ENCODE peak calls at places on chromosome 13, in six cellular contexts. W is GM12878, S is AG04450, K is NCI-H1930, C is activated B cell treated with CpG ODN at 0.5 μM for 24 hours, G is posterior cingulate gyrus. N is an unnamed sample.

GRCh38 chr13:114128624-114129522 is 3.5 kb downstream of the RASA3 start:
- DNase-seq in S (peak), K (no peak), G (peak), W (peak), C (peak), N (no peak)

GRCh38 chr13:66835040-66835628 is 395.0 kb downstream of the PCDH9 start:
- DNase-seq in S (peak), G (peak), W (no peak), K (peak), C (no peak), N (peak)

GRCh38 chr13:104586010-104586746 is 1520.0 kb upstream of the SLC10A2 start:
- DNase-seq in K (no peak), G (no peak), S (peak), W (no peak), C (no peak), N (no peak)

GRCh38 chr13:63625869-63626268 is 2210.2 kb upstream of the PCDH20 start:
- DNase-seq in W (no peak), S (no peak), K (no peak), C (no peak), G (no peak), N (no peak)

GRCh38 chr13:113297370-113297871 is 382 bp downstream of the LAMP1 start:
- DNase-seq in K (no peak), G (peak), W (no peak), S (no peak), C (peak), N (no peak)

GRCh38 chr13:20160346-20161274 is at the start of gene GJA3:
- DNase-seq in S (no peak), G (no peak), K (peak), W (no peak), C (peak), N (no peak)

GRCh38 chr13:112840472-112841302 is 128.3 kb upstream of the MCF2L start:
- DNase-seq in W (no peak), C (no peak), G (no peak), S (no peak), K (no peak), N (no peak)

GRCh38 chr13:25281937-25282332 is 5.4 kb downstream of the MTMR6 start:
- DNase-seq in K (no peak), W (no peak), S (no peak), C (no peak), G (no peak), N (no peak)

GRCh38 chr13:30346159-30346788 is 38.9 kb upstream of the KATNAL1 start:
- DNase-seq in S (no peak), C (no peak), K (no peak), W (peak), G (no peak), N (no peak)

GRCh38 chr13:33100876-33101275 is 84.7 kb downstream of the KL start:
- DNase-seq in K (no peak), G (no peak), S (no peak), W (no peak), C (no peak), N (no peak)

GRCh38 chr13:28339419-28339818 is 155.5 kb downstream of the FLT1 start:
- DNase-seq in G (no peak), S (peak), C (no peak), W (no peak), K (no peak), N (no peak)

GRCh38 chr13:30308548-30308947 is 1.2 kb upstream of the KATNAL1 start:
- DNase-seq in W (no peak), C (no peak), S (no peak), K (no peak), G (no peak), N (no peak)

GRCh38 chr13:76939215-76939614 is 9.1 kb upstream of the ACOD1 start:
- DNase-seq in S (no peak), W (no peak), K (no peak), G (no peak), C (no peak), N (no peak)

GRCh38 chr13:80458546-80458945 is 117.6 kb upstream of the SPRY2 start:
- DNase-seq in G (no peak), W (no peak), K (no peak), S (no peak), C (no peak), N (no peak)

GRCh38 chr13:108283110-108283509 is 13.6 kb downstream of the TNFSF13B start:
- DNase-seq in K (no peak), C (no peak), W (no peak), G (no peak), S (no peak), N (no peak)

GRCh38 chr13:94073006-94073744 is 406.3 kb downstream of the DCT start:
- DNase-seq in K (no peak), W (no peak), C (no peak), G (no peak), S (peak), N (no peak)

GRCh38 chr13:71290963-71291937 is 575.8 kb downstream of the DACH1 start:
- DNase-seq in K (no peak), C (no peak), W (peak), S (no peak), G (no peak), N (no peak)

GRCh38 chr13:93169980-93170379 is 56.6 kb upstream of the GPC6 start:
- DNase-seq in C (no peak), W (no peak), S (peak), G (no peak), K (no peak), N (no peak)